ENCODE peak calls at places on chromosome 18, in five cellular contexts. A is WTC11, R is spleen, B is D341Med, E is T1000. X is an unnamed sample.

GRCh38 chr18:50231621-50232020 is 34.7 kb downstream of the CFAP53 start:
- DNase-seq in A (no peak), E (no peak), R (no peak), B (no peak), X (peak)

GRCh38 chr18:7607535-7608173 is 40.5 kb downstream of the PTPRM start:
- DNase-seq in E (no peak), B (no peak), R (no peak), A (no peak), X (no peak)

GRCh38 chr18:8741524-8741923 is 36.2 kb downstream of the MTCL1 start:
- DNase-seq in A (no peak), E (no peak), R (no peak), B (no peak), X (no peak)

GRCh38 chr18:36296591-36297418 is 708 bp upstream of the FHOD3 start:
- DNase-seq in B (peak), E (peak), R (no peak), A (peak), X (peak)

GRCh38 chr18:63137999-63138448 is 181.5 kb downstream of the BCL2 start:
- DNase-seq in R (peak), B (no peak), E (no peak), A (no peak), X (no peak)

GRCh38 chr18:12750076-12750707 is 47.4 kb downstream of the PSMG2 start:
- DNase-seq in B (no peak), A (no peak), E (no peak), R (no peak), X (no peak)

GRCh38 chr18:33901894-33902512 is 322.7 kb downstream of the NOL4 start:
- DNase-seq in R (no peak), E (no peak), A (no peak), B (no peak), X (no peak)

GRCh38 chr18:67726882-67727281 is 210.4 kb upstream of the DSEL start:
- DNase-seq in B (no peak), R (no peak), A (no peak), E (no peak), X (no peak)

GRCh38 chr18:27605107-27605834 is 420.2 kb upstream of the CHST9 start:
- DNase-seq in E (peak), A (peak), B (peak), R (no peak), X (peak)

GRCh38 chr18:67730884-67731283 is 214.4 kb upstream of the DSEL start:
- DNase-seq in E (no peak), A (no peak), R (no peak), B (no peak), X (no peak)

GRCh38 chr18:63140038-63140450 is 179.5 kb downstream of the BCL2 start:
- DNase-seq in R (no peak), B (no peak), E (no peak), A (no peak), X (no peak)

GRCh38 chr18:596288-596881 is 403 bp upstream of the CLUL1 start:
- DNase-seq in A (peak), B (peak), E (no peak), R (no peak), X (peak)

GRCh38 chr18:77870238-77870637 is 620.6 kb downstream of the GALR1 start:
- DNase-seq in R (no peak), B (no peak), E (no peak), A (no peak), X (no peak)

GRCh38 chr18:30248061-30248460 is 794.5 kb downstream of the DSC3 start:
- DNase-seq in R (no peak), B (no peak), E (no peak), A (no peak), X (no peak)